ENCODE peak calls at places on chromosomes 16 and 17, in six cellular contexts. D, T, V, K, S and U are unnamed samples.

GRCh38 chr16:27232061-27232841 is 28.9 kb downstream of the KDM8 start:
- DNase-seq in D (no peak), K (no peak), T (no peak), V (no peak), S (no peak), U (no peak)

GRCh38 chr17:68428498-68429172 is 28.7 kb downstream of the WIPI1 start:
- DNase-seq in V (no peak), K (no peak), S (no peak), D (no peak), T (no peak), U (no peak)

GRCh38 chr16:25523183-25523582 is 168.6 kb upstream of the HS3ST4 start:
- DNase-seq in V (no peak), K (no peak), S (peak), D (no peak), T (no peak), U (no peak)

GRCh38 chr17:48374650-48375230 is 55.3 kb downstream of the SKAP1 start:
- DNase-seq in K (no peak), D (no peak), S (no peak), V (peak), T (no peak), U (peak)

GRCh38 chr16:1037934-1038257 is 34.7 kb upstream of the SSTR5 start:
- DNase-seq in D (no peak), S (no peak), V (no peak), K (no peak), T (no peak), U (no peak)

GRCh38 chr16:56518435-56518834 is 1.4 kb downstream of the BBS2 start:
- DNase-seq in V (no peak), D (no peak), S (no peak), T (no peak), K (no peak), U (no peak)

GRCh38 chr16:66295761-66296546 is 70.5 kb upstream of the CDH5 start:
- DNase-seq in T (no peak), V (no peak), S (no peak), D (no peak), K (no peak), U (no peak)

GRCh38 chr17:47423406-47424295 is 99.9 kb downstream of the EFCAB13 start:
- DNase-seq in V (no peak), D (no peak), S (peak), T (no peak), K (no peak), U (no peak)

GRCh38 chr17:42526031-42526444 is 10.0 kb upstream of the NAGLU start:
- DNase-seq in V (no peak), T (no peak), K (no peak), D (no peak), S (no peak), U (no peak)

GRCh38 chr16:15032547-15033308 is 23.1 kb downstream of the NTAN1 start:
- DNase-seq in D (no peak), V (no peak), K (no peak), T (no peak), S (no peak), U (no peak)